ENCODE peak calls at places on chromosomes 7 and 10, in ten cellular contexts. A, L, P, T, Z, K, M, E, F and G are unnamed samples.

GRCh38 chr7:95596183-95597135 is at the start of gene PDK4:
- DNase-seq in E (no peak), L (peak), Z (no peak), P (peak), T (peak), M (peak), A (no peak), K (peak), F (peak), G (no peak)

GRCh38 chr10:31074357-31075065 is 42.8 kb upstream of the ZNF438 start:
- DNase-seq in Z (no peak), M (no peak), T (no peak), P (no peak), A (no peak), L (no peak), E (no peak), F (no peak), K (no peak), G (no peak)

GRCh38 chr7:55160539-55160938 is 141.7 kb downstream of the EGFR start:
- DNase-seq in A (no peak), P (peak), T (peak), L (no peak), E (no peak), Z (peak), K (no peak), M (no peak), F (no peak), G (no peak)

GRCh38 chr10:47181057-47181849 is 118.7 kb upstream of the GDF10 start:
- DNase-seq in M (no peak), A (no peak), L (no peak), Z (no peak), K (no peak), P (no peak), T (no peak), F (no peak), E (no peak), G (no peak)

GRCh38 chr7:127946081-127946480 is 85.2 kb downstream of the LRRC4 start:
- DNase-seq in P (no peak), E (no peak), T (no peak), L (no peak), Z (no peak), A (no peak), F (no peak), M (no peak), K (no peak), G (no peak)

GRCh38 chr7:29567174-29567573 is 3.5 kb downstream of the PRR15 start:
- DNase-seq in T (no peak), E (no peak), M (no peak), Z (no peak), A (no peak), L (no peak), P (no peak), F (no peak), K (no peak), G (no peak)

GRCh38 chr10:87842776-87843497 is 20.4 kb downstream of the KLLN start:
- DNase-seq in T (peak), F (no peak), L (no peak), M (no peak), E (no peak), K (no peak), Z (no peak), A (no peak), P (peak), G (no peak)

GRCh38 chr10:5945561-5946418 is 31.6 kb downstream of the IL15RA start:
- DNase-seq in P (peak), E (no peak), Z (peak), L (peak), T (peak), F (peak), M (no peak), K (peak), A (no peak), G (no peak)

GRCh38 chr7:143467724-143468123 is 9.9 kb upstream of the TAS2R41 start:
- DNase-seq in P (no peak), A (no peak), T (no peak), K (no peak), F (no peak), E (no peak), M (no peak), L (no peak), Z (no peak), G (no peak)

GRCh38 chr10:13528875-13529713 is at the start of gene BEND7:
- DNase-seq in K (peak), P (peak), Z (no peak), T (peak), F (peak), A (no peak), M (peak), L (peak), E (no peak), G (no peak)

GRCh38 chr7:158710651-158711102 is 6.1 kb upstream of the NCAPG2 start:
- DNase-seq in F (no peak), Z (no peak), K (no peak), T (peak), M (no peak), E (peak), A (no peak), L (no peak), P (peak), G (peak)

GRCh38 chr10:22316286-22317120 is at the start of gene COMMD3:
- DNase-seq in A (peak), E (no peak), T (peak), P (peak), L (peak), K (peak), M (peak), Z (no peak), F (peak), G (peak)

GRCh38 chr10:132375116-132375794 is 21.7 kb upstream of the PWWP2B start:
- DNase-seq in E (no peak), A (no peak), F (no peak), P (no peak), L (no peak), Z (no peak), M (peak), K (peak), T (no peak), G (no peak)

GRCh38 chr10:8151086-8151485 is 96.6 kb downstream of the GATA3 start:
- DNase-seq in A (no peak), L (no peak), P (no peak), E (no peak), T (no peak), Z (no peak), K (no peak), F (no peak), M (no peak), G (no peak)

GRCh38 chr7:18565337-18565736 is 69.8 kb downstream of the HDAC9 start:
- DNase-seq in E (no peak), L (no peak), T (no peak), A (no peak), F (no peak), P (no peak), Z (no peak), K (no peak), M (no peak), G (no peak)

GRCh38 chr10:30645340-30645827 is 15.8 kb upstream of the LYZL2 start:
- DNase-seq in E (no peak), L (no peak), F (peak), A (no peak), T (peak), M (peak), K (no peak), P (peak), Z (no peak), G (peak)

GRCh38 chr7:37016073-37016878 is 292.0 kb upstream of the AOAH start:
- DNase-seq in T (no peak), L (no peak), A (no peak), F (no peak), P (no peak), E (no peak), Z (no peak), K (no peak), M (no peak), G (no peak)

GRCh38 chr10:62046522-62047239 is 145.2 kb downstream of the ARID5B start:
- DNase-seq in Z (no peak), T (no peak), F (peak), L (no peak), M (no peak), A (no peak), K (no peak), E (peak), P (peak), G (no peak)

GRCh38 chr7:87148332-87148955 is 3.8 kb upstream of the DMTF1 start:
- DNase-seq in P (peak), T (peak), F (no peak), Z (no peak), A (peak), E (no peak), L (no peak), K (no peak), M (no peak), G (peak)

GRCh38 chr10:119233821-119234220 is 26.4 kb downstream of the GRK5 start:
- DNase-seq in K (no peak), E (no peak), F (peak), P (peak), T (no peak), Z (no peak), L (no peak), M (no peak), A (no peak), G (no peak)

GRCh38 chr10:23558361-23558799 is 119.5 kb downstream of the OTUD1 start:
- DNase-seq in A (no peak), E (no peak), F (no peak), L (peak), T (no peak), M (no peak), Z (no peak), K (no peak), P (no peak), G (no peak)

GRCh38 chr7:143728333-143728862 is 29.1 kb downstream of the CTAGE6 start:
- DNase-seq in A (no peak), E (no peak), P (no peak), F (no peak), K (no peak), T (no peak), M (no peak), Z (no peak), L (no peak), G (no peak)

DNA sequence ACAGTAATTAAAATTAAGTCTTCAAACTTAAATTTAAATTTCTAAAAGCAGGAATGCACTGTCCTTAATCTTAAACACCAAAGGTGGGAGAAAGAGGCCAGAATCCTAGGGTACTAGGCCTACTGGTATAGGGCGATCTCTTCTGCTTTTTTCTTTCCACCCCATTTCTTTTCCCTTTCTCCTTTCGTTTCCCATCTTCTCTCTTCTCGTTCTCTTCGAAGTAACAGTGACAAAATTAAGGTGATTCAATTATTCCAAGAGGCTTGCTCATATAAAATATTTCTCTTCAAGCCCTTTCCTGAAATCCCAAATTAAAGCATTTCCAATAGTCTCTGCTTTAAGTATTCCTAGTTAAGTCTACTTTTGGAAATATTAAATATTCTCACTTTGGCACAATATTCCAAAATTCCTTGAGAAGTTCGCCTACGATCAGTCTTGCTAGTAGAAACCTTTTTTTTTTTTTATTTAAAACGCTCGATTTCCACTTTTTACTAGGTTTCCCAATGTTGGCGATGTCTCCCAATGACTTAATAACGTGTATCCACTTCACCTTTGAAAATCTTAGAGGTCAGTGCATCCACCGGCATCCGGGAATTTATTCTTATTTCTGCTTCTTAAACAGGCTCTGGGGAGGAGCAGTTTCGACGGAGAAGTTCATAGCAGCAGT is 765 bp upstream of the LCOR start:
- DNase-seq in L (no peak), T (no peak), P (no peak), A (no peak), Z (no peak), M (no peak), K (no peak), F (no peak), E (no peak), G (no peak)
- H3K4me3 ChIP-seq in L (peak), T (peak), P (peak), A (peak), Z (peak), M (peak), K (peak), F (peak), E (peak), G (peak)

DNA sequence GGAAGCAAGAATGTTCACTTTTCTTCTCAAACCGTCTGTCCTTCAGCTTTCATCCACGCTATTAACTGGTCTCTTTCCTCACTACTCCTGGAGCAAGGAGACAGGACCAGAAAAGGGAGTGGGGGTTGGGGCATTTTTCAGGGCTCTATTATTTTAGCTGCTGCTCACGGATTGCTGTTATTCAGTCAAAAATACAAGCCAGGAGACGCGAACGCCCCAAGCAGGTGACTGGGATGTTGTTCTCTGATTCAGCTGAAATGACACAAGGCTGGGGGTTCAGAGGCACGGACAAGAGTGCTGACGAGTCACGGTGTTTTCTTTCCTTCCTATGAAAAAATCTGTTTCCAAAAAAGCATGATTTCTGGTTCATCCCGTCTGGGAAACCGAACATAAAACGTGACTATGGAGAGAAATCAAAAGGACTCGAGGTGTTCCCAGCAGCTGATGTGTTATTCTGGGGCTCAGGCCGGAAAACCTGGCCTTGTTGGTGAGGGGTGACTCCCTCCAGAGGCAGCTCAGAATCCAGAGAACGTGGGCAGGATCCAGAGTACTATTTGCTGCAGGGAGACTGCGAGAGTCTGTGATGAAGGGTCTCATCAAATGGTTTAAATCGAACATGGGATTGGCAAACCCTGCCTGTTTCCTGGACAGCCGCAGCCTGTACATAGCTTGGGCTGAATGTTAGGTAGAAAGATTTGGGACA is 3.5 kb upstream of the INHBA start:
- DNase-seq in E (no peak), F (no peak), T (no peak), L (no peak), K (no peak), A (no peak), P (peak), Z (no peak), M (no peak), G (no peak)
- H3K4me3 ChIP-seq in E (no peak), F (no peak), T (no peak), L (no peak), K (no peak), A (no peak), P (peak), Z (peak), M (peak), G (no peak)

DNA sequence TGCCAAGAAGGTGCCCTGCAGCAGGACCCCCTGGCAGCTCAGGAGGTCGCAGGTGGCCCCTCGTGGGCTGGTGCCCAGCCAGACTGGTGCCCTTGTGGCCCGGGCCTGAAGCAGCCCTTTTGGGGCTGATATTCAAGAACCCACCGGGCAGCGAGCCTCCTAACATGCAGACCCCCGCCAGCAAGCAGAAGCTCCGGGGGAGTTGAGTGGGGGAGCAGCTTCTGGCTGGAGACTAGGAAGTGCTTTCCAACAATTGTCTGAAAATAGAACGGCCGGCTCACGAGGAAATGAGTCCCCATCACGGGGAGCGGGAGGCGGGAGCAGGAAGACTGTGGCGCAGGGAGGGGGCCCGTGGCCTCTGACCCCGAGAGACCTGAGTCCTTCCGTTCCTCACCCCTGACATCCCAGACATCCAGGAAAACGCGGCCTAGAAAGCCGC is 9.5 kb upstream of the INTS1 start:
- DNase-seq in Z (no peak), P (no peak), A (no peak), K (peak), E (no peak), F (peak), T (no peak), M (peak), L (no peak), G (no peak)
- H3K4me3 ChIP-seq in Z (no peak), P (no peak), A (no peak), K (no peak), E (no peak), F (no peak), T (no peak), M (no peak), L (no peak), G (no peak)

GRCh38 chr10:102822222-102822621 is 15.0 kb downstream of the CYP17A1 start:
- DNase-seq in P (no peak), M (no peak), Z (no peak), E (no peak), T (no peak), K (no peak), A (no peak), L (no peak), F (peak), G (no peak)

GRCh38 chr10:102831322-102832071 is 5.7 kb downstream of the CYP17A1 start:
- DNase-seq in E (no peak), A (no peak), K (no peak), M (no peak), P (peak), T (peak), F (no peak), L (no peak), Z (no peak), G (no peak)

GRCh38 chr10:102827597-102827975 is 9.6 kb downstream of the CYP17A1 start:
- DNase-seq in K (no peak), T (no peak), A (no peak), F (no peak), Z (no peak), L (no peak), E (no peak), P (no peak), M (no peak), G (no peak)

GRCh38 chr10:102824695-102825094 is 12.5 kb downstream of the CYP17A1 start:
- DNase-seq in P (no peak), E (no peak), M (no peak), K (no peak), Z (no peak), A (no peak), F (no peak), L (no peak), T (no peak), G (no peak)

DNA sequence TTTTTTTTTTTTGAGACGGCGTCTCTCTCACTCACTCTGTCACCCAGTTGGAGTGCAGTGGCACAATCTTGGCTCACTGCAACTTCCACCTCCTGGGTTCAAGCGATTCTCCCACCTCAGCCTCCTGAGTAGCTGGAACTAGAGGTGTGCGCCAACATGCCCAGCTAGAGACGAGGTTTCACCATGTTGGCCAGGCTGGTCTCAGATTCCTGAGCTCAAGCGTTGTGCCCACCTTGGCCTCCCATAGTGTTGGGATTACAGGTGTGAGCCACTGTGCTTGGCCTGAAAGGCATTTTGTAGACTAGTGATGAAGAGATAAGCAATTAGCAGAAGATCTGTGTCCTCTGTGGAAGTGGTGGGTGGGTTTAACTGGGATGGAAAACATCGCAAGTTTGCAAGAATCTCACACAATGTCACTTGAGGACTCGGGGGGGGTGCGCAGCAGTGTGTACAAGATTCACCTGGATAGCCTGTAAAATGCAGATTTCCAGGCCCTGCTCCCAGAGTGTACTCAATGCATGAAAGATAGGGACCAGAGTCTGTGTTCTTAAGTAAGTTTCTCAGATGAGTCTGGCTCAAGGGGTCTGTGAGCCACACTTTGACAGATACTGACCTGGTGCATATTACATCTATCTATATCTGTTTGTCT is 10.9 kb downstream of the CYP17A1 start:
- DNase-seq in T (no peak), E (no peak), P (no peak), A (no peak), Z (no peak), K (no peak), L (no peak), M (no peak), F (no peak), G (no peak)
- H3K4me3 ChIP-seq in T (no peak), E (no peak), P (no peak), A (no peak), Z (no peak), K (no peak), L (no peak), M (no peak), F (no peak), G (no peak)

DNA sequence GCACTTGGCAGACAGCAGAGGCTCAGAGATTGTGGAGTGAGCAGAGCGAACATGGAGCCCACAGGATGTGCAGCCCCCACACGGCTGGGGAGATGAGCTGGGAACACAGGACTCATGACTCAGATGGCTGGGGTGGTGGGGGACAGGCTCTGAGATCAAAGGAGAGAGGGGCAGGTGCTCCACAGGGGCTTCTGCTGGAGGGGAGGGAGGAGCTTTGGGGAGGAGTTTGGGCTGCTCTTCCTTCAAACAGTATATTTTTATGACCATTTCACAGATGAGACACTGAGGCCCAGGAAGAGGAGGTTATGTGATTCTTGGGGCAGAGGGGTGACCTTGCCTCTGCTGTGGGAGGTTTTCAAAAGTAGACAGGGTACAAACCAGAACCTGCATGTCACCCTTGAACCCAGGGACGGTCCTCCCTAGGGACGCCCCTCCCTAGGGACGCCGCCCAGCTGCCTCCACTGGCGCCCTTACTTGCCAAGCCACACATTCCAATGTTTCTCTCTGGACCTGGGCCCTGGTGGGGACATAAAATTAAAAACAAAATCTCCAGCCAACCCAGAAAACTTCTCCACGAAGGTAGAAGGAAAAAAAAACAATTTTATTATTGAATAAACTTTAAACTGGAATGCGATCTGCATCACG is 980 bp upstream of the CRYGN start:
- DNase-seq in E (no peak), Z (no peak), F (no peak), K (no peak), P (no peak), M (no peak), T (no peak), A (peak), L (no peak), G (peak)
- H3K4me3 ChIP-seq in E (no peak), Z (no peak), F (no peak), K (no peak), P (no peak), M (no peak), T (no peak), A (no peak), L (no peak), G (no peak)

GRCh38 chr10:74750848-74751274 is 75.5 kb upstream of the KAT6B start:
- DNase-seq in T (no peak), L (no peak), K (no peak), E (no peak), F (no peak), Z (no peak), A (peak), P (no peak), M (no peak), G (no peak)
- H3K4me3 ChIP-seq in T (no peak), L (no peak), K (no peak), E (no peak), F (no peak), Z (no peak), A (no peak), P (no peak), M (no peak), G (no peak)